ENCODE peak calls at places on chromosomes 4 and X, in five cellular contexts. A is GM23338, C is OCI-LY7, L is GM23248, D is PC-3. Q is an unnamed sample.
A peak's percentile ranks its signal among the peaks of the same experiment; 100 is the strongest.

GRCh38 chrX:53159184-53159583 is 65.2 kb downstream of the KANTR start:
- DNase-seq in C (no peak), D (no peak), A (no peak), L (no peak), Q (no peak)

GRCh38 chr4:152189451-152190179 is 346.3 kb downstream of the FBXW7 start:
- DNase-seq in C (peak; percentile 54), A (no peak), D (no peak), L (no peak), Q (no peak)

GRCh38 chr4:114691865-114692264 is 93.3 kb downstream of the UGT8 start:
- DNase-seq in A (no peak), C (no peak), D (no peak), L (no peak), Q (no peak)

GRCh38 chr4:167021545-167022155 is 212.6 kb downstream of the SPOCK3 start:
- DNase-seq in A (peak; percentile 81), L (peak; percentile 60), C (peak; percentile 55), D (peak; percentile 74), Q (peak; percentile 80)

GRCh38 chr4:61201562-61202099 is 1.5 kb downstream of the ADGRL3 start:
- DNase-seq in C (no peak), A (peak; percentile 50), D (no peak), L (no peak), Q (peak; percentile 53)

GRCh38 chrX:1165535-1166196 is 46.8 kb downstream of the CRLF2 start:
- DNase-seq in C (peak; percentile 34), A (no peak), L (peak; percentile 33), D (no peak), Q (peak; percentile 38)

GRCh38 chr4:87035881-87036509 is 101.2 kb downstream of the AFF1 start:
- DNase-seq in D (no peak), L (no peak), C (peak; percentile 21), A (no peak), Q (no peak)

GRCh38 chr4:147447820-147448219 is 33.1 kb upstream of the EDNRA start:
- DNase-seq in L (no peak), D (peak; percentile 32), A (no peak), C (no peak), Q (no peak)

GRCh38 chr4:147286846-147287587 is 193.9 kb upstream of the EDNRA start:
- DNase-seq in A (no peak), D (no peak), L (no peak), C (no peak), Q (no peak)

GRCh38 chrX:154437971-154438893 is 1.3 kb downstream of the GDI1 start:
- DNase-seq in L (peak; percentile 36), A (no peak), C (no peak), D (no peak), Q (no peak)

GRCh38 chr4:37454263-37454800 is 209.8 kb downstream of the NWD2 start:
- DNase-seq in A (no peak), C (no peak), L (no peak), D (no peak), Q (no peak)

GRCh38 chrX:109954333-109954732 is 48.6 kb upstream of the TMEM164 start:
- DNase-seq in L (peak; percentile 64), C (no peak), A (no peak), D (peak; percentile 57), Q (no peak)

GRCh38 chr4:145619639-145619996 is 433 bp downstream of the MMAA start:
- DNase-seq in C (no peak), A (peak; percentile 58), D (peak; percentile 72), L (peak; percentile 78), Q (no peak)

GRCh38 chrX:152638443-152638904 is 779 bp downstream of the GABRQ start:
- DNase-seq in C (no peak), L (no peak), A (peak; percentile 10), D (no peak), Q (no peak)

GRCh38 chrX:140057001-140057411 is 91.7 kb upstream of the CXorf66 start:
- DNase-seq in C (peak; percentile 56), L (peak; percentile 66), D (peak; percentile 83), A (peak; percentile 88), Q (peak; percentile 89)

GRCh38 chr4:73344106-73344505 is 60.0 kb upstream of the ALB start:
- DNase-seq in A (no peak), C (no peak), D (no peak), L (no peak), Q (no peak)

GRCh38 chrX:134601240-134601639 is 57.0 kb downstream of the PLAC1 start:
- DNase-seq in L (peak; percentile 71), D (peak; percentile 33), C (no peak), A (no peak), Q (no peak)

GRCh38 chr4:33369366-33369899 is 2649.3 kb downstream of the PCDH7 start:
- DNase-seq in A (no peak), D (peak; percentile 74), L (peak; percentile 58), C (no peak), Q (no peak)

GRCh38 chr4:52914051-52914605 is 52.0 kb downstream of the RASL11B start:
- DNase-seq in A (no peak), C (no peak), D (peak; percentile 53), L (peak; percentile 94), Q (no peak)

GRCh38 chr4:100289980-100290379 is 99.7 kb upstream of the DDIT4L start:
- DNase-seq in L (peak; percentile 44), D (peak; percentile 8), A (no peak), C (no peak), Q (no peak)

GRCh38 chrX:74242050-74242449 is 61.9 kb upstream of the ZCCHC13 start:
- DNase-seq in D (peak; percentile 3), A (no peak), L (peak; percentile 29), C (no peak), Q (no peak)

DNA sequence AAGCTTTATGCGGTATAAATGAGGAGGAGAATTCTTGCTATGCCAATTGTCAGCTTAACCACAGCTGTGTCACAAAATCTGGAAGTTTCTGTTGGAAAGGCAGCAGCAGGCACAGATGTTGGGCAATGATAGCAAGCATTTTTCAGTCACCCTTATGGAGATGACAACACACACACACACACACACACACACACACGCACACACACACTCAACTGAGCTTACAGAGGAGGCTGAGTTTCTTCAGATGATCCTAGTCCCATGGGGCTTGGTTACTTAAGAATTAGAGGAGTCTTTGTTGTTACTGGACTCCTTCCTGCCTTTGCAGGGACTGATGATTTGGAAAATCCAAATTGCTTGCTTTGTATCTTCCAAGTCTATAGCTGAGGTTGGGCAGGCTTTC is 740.0 kb upstream of the PITX2 start:
- DNase-seq in D (no peak), A (no peak), C (no peak), L (peak; percentile 94), Q (peak; percentile 13)
- TF ChIP-seq EZH2phosphoT487 in D (no peak), A (no peak), C (no peak), L (peak; percentile 57), Q (no peak)

GRCh38 chr4:99091174-99091573 is 2.6 kb upstream of the ADH5 start:
- DNase-seq in L (no peak), A (no peak), C (no peak), D (no peak), Q (no peak)

GRCh38 chr4:99088485-99089365 is at the start of gene ADH5:
- DNase-seq in L (peak; percentile 94), A (peak; percentile 91), C (peak; percentile 93), D (peak; percentile 71), Q (peak; percentile 92)

GRCh38 chr4:99084595-99084994 is 4.0 kb downstream of the ADH5 start:
- DNase-seq in D (no peak), L (no peak), C (no peak), A (no peak), Q (no peak)

GRCh38 chr4:99090511-99090910 is 1.9 kb upstream of the ADH5 start:
- DNase-seq in A (no peak), D (no peak), C (no peak), L (peak; percentile 19), Q (no peak)

DNA sequence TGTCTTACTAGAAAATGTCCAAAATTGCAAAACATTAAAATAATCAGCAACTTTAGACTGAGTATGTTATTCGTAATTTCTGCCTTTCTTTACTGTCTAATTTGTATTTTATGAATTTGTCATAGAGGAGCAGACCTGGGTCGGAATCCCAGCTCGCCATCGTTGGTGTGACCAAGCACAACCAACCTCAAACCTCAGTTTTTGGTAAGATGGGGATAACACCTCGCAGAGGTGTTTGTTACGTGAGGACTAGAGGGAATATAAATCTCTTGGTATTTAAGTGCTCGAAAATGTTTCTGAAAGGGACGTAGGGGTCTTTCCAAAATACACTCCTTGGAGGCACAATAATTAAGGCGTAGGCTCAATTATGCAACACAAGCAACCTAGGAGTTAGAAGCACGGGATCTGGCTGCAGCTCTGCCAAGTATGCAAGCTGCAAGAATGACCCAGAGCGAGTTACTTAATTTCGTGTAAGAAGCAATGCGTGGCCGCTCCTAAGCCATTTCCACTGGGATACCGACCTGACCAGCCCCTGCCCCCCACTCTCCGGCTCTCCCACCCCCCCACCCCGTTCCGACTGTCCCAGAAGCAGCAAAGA is 602 bp downstream of the ADH5 start:
- DNase-seq in L (peak; percentile 95), D (peak; percentile 34), C (peak; percentile 52), A (peak; percentile 57), Q (peak; percentile 64)
- TF ChIP-seq EZH2phosphoT487 in L (no peak), D (no peak), C (no peak), A (no peak), Q (no peak)

GRCh38 chrX:34656467-34656841 is 631 bp downstream of the TMEM47 start:
- DNase-seq in A (no peak), C (no peak), L (peak; percentile 39), D (no peak), Q (no peak)
- TF ChIP-seq EZH2phosphoT487 in A (no peak), C (no peak), L (no peak), D (no peak), Q (no peak)

GRCh38 chrX:130097507-130098201 is 12.6 kb downstream of the ELF4 start:
- DNase-seq in A (no peak), D (no peak), C (no peak), L (no peak), Q (no peak)
- TF ChIP-seq EZH2phosphoT487 in A (no peak), D (no peak), C (no peak), L (no peak), Q (no peak)

GRCh38 chr4:1746919-1747602 is 25.7 kb downstream of the TACC3 start:
- DNase-seq in A (no peak), D (no peak), L (no peak), C (no peak), Q (no peak)
- TF ChIP-seq EZH2phosphoT487 in A (no peak), D (no peak), L (no peak), C (no peak), Q (no peak)

DNA sequence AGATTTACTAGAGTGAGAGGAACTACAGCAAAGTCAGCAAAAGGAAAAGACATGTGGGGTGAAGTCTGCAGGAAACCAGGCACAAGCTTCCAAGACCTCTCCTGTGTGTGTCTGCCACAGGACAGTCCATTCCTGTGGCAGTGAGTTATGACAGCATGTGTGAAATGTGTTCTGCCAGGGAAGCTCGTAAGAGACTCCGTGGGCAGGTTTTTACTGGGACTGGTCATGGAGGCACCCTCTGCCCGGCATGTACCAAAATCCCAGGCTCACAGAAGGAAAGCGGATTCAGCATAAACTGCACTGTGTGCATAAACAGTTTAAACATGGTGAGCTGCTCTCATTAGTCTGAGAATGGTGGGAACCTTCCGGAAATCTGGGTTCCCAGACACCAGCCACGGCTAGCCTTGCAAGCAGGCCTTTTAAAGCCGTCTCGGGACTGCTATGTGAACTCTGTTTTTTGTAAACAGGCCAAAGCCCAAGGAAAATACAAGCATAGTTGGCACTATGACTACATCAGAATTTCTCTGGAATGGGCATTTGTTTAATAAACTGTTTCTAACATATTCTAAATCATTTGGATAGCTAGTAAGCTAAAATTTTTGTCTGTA is 288.5 kb downstream of the TENM3 start:
- DNase-seq in L (peak; percentile 2), C (no peak), A (no peak), D (no peak), Q (no peak)
- TF ChIP-seq EZH2phosphoT487 in L (no peak), C (no peak), A (no peak), D (no peak), Q (no peak)